ENCODE peak calls at places on chromosomes 4 and X, in five cellular contexts. One of them, this sample, is unnamed.

GRCh38 chr4:11748169-11748872 is 319.6 kb upstream of the HS3ST1 start:
- DNase-seq in testis: no peak
- DNase-seq in ovary: no peak
- DNase-seq in cardiac fibroblast: peak; percentile 88
- DNase-seq in kidney: no peak
- DNase-seq in this sample: no peak

GRCh38 chr4:174538123-174538875 is 16.0 kb upstream of the HPGD start:
- DNase-seq in ovary: no peak
- DNase-seq in kidney: no peak
- DNase-seq in testis: no peak
- DNase-seq in cardiac fibroblast: no peak
- DNase-seq in this sample: no peak

GRCh38 chr4:148116264-148116663 is 325.9 kb downstream of the NR3C2 start:
- DNase-seq in cardiac fibroblast: peak; percentile 84
- DNase-seq in ovary: no peak
- DNase-seq in testis: no peak
- DNase-seq in kidney: no peak
- DNase-seq in this sample: no peak

GRCh38 chr4:172125438-172125837 is 312.2 kb downstream of the GALNTL6 start:
- DNase-seq in kidney: no peak
- DNase-seq in testis: no peak
- DNase-seq in ovary: no peak
- DNase-seq in cardiac fibroblast: no peak
- DNase-seq in this sample: no peak

GRCh38 chrX:9197231-9197630 is 163.3 kb upstream of the FAM9B start:
- DNase-seq in kidney: no peak
- DNase-seq in cardiac fibroblast: peak; percentile 21
- DNase-seq in ovary: no peak
- DNase-seq in testis: no peak
- DNase-seq in this sample: no peak

GRCh38 chrX:14095702-14096101 is 66.0 kb upstream of the GEMIN8 start:
- DNase-seq in kidney: no peak
- DNase-seq in cardiac fibroblast: peak; percentile 70
- DNase-seq in testis: peak; percentile 45
- DNase-seq in ovary: peak; percentile 14
- DNase-seq in this sample: peak; percentile 33

GRCh38 chr4:158823461-158823873 is 54.6 kb downstream of the FNIP2 start:
- DNase-seq in testis: no peak
- DNase-seq in kidney: no peak
- DNase-seq in cardiac fibroblast: peak; percentile 46
- DNase-seq in ovary: no peak
- DNase-seq in this sample: no peak

GRCh38 chr4:73312967-73313366 is 54.4 kb upstream of the ANKRD17 start:
- DNase-seq in cardiac fibroblast: no peak
- DNase-seq in ovary: no peak
- DNase-seq in testis: no peak
- DNase-seq in kidney: no peak
- DNase-seq in this sample: no peak

GRCh38 chr4:153042757-153043156 is 106.6 kb downstream of the FHDC1 start:
- DNase-seq in testis: no peak
- DNase-seq in kidney: no peak
- DNase-seq in cardiac fibroblast: no peak
- DNase-seq in ovary: no peak
- DNase-seq in this sample: no peak

GRCh38 chr4:88158360-88159136 is at the start of gene ABCG2:
- DNase-seq in ovary: peak; percentile 19
- DNase-seq in testis: peak; percentile 43
- DNase-seq in kidney: peak; percentile 79
- DNase-seq in cardiac fibroblast: peak; percentile 39
- DNase-seq in this sample: peak; percentile 31

GRCh38 chrX:103780701-103781402 is 4.2 kb downstream of the PLP1 start:
- DNase-seq in ovary: no peak
- DNase-seq in kidney: no peak
- DNase-seq in testis: no peak
- DNase-seq in cardiac fibroblast: no peak
- DNase-seq in this sample: no peak

GRCh38 chr4:81565137-81565870 is 93.6 kb upstream of the RASGEF1B start:
- DNase-seq in cardiac fibroblast: peak; percentile 65
- DNase-seq in kidney: peak; percentile 94
- DNase-seq in testis: peak; percentile 84
- DNase-seq in ovary: peak; percentile 46
- DNase-seq in this sample: peak; percentile 13

GRCh38 chrX:88613338-88613737 is 133.7 kb upstream of the CPXCR1 start:
- DNase-seq in ovary: no peak
- DNase-seq in testis: peak; percentile 24
- DNase-seq in kidney: no peak
- DNase-seq in cardiac fibroblast: peak; percentile 51
- DNase-seq in this sample: peak; percentile 5

GRCh38 chr4:80307183-80307735 is 28.3 kb upstream of the CFAP299 start:
- DNase-seq in ovary: no peak
- DNase-seq in kidney: no peak
- DNase-seq in testis: no peak
- DNase-seq in cardiac fibroblast: peak; percentile 40
- DNase-seq in this sample: no peak

GRCh38 chr4:167616471-167616870 is 382.2 kb upstream of the SPOCK3 start:
- DNase-seq in ovary: no peak
- DNase-seq in cardiac fibroblast: no peak
- DNase-seq in kidney: no peak
- DNase-seq in testis: no peak
- DNase-seq in this sample: no peak

GRCh38 chrX:14779589-14779988 is 93.3 kb downstream of the FANCB start:
- DNase-seq in testis: no peak
- DNase-seq in cardiac fibroblast: no peak
- DNase-seq in kidney: no peak
- DNase-seq in ovary: no peak
- DNase-seq in this sample: no peak

GRCh38 chr4:48228887-48229462 is 40.7 kb downstream of the TEC start:
- DNase-seq in cardiac fibroblast: no peak
- DNase-seq in kidney: no peak
- DNase-seq in testis: no peak
- DNase-seq in ovary: no peak
- DNase-seq in this sample: no peak

GRCh38 chrX:68832516-68833447 is 4.0 kb downstream of the EFNB1 start:
- DNase-seq in kidney: no peak
- DNase-seq in ovary: no peak
- DNase-seq in testis: no peak
- DNase-seq in cardiac fibroblast: no peak
- DNase-seq in this sample: no peak

GRCh38 chr4:14719053-14719452 is 283.2 kb upstream of the CPEB2 start:
- DNase-seq in cardiac fibroblast: peak; percentile 29
- DNase-seq in kidney: no peak
- DNase-seq in testis: no peak
- DNase-seq in ovary: no peak
- DNase-seq in this sample: no peak

GRCh38 chr4:87119965-87120364 is 100.5 kb downstream of the KLHL8 start:
- DNase-seq in kidney: no peak
- DNase-seq in cardiac fibroblast: no peak
- DNase-seq in testis: no peak
- DNase-seq in ovary: no peak
- DNase-seq in this sample: no peak

GRCh38 chrX:113873056-113873455 is 710.8 kb upstream of the HTR2C start:
- DNase-seq in kidney: no peak
- DNase-seq in testis: no peak
- DNase-seq in cardiac fibroblast: no peak
- DNase-seq in ovary: no peak
- DNase-seq in this sample: no peak

GRCh38 chrX:48695524-48695875 is 1.0 kb upstream of the SUV39H1 start:
- DNase-seq in testis: no peak
- DNase-seq in kidney: no peak
- DNase-seq in ovary: no peak
- DNase-seq in cardiac fibroblast: no peak
- DNase-seq in this sample: no peak

GRCh38 chr4:76756416-76756815 is 141.5 kb downstream of the SOWAHB start:
- DNase-seq in kidney: no peak
- DNase-seq in ovary: no peak
- DNase-seq in cardiac fibroblast: no peak
- DNase-seq in testis: no peak
- DNase-seq in this sample: no peak

GRCh38 chrX:144334577-144334976 is 450.7 kb downstream of the UBE2NL start:
- DNase-seq in cardiac fibroblast: no peak
- DNase-seq in testis: peak; percentile 24
- DNase-seq in kidney: no peak
- DNase-seq in ovary: no peak
- DNase-seq in this sample: no peak

GRCh38 chrX:39755152-39756032 is 342.4 kb downstream of the BCOR start:
- DNase-seq in kidney: peak; percentile 95
- DNase-seq in cardiac fibroblast: peak; percentile 94
- DNase-seq in testis: peak; percentile 79
- DNase-seq in ovary: peak; percentile 77
- DNase-seq in this sample: no peak

GRCh38 chrX:106728337-106728736 is 1.8 kb downstream of the RNF128 start:
- DNase-seq in cardiac fibroblast: no peak
- DNase-seq in testis: no peak
- DNase-seq in ovary: no peak
- DNase-seq in kidney: no peak
- DNase-seq in this sample: no peak

GRCh38 chrX:65643046-65643785 is 24.2 kb upstream of the MSN start:
- DNase-seq in kidney: no peak
- DNase-seq in ovary: no peak
- DNase-seq in cardiac fibroblast: peak; percentile 57
- DNase-seq in testis: no peak
- DNase-seq in this sample: no peak

GRCh38 chrX:9337056-9337455 is 127.8 kb upstream of the TBL1X start:
- DNase-seq in kidney: no peak
- DNase-seq in ovary: no peak
- DNase-seq in cardiac fibroblast: peak; percentile 71
- DNase-seq in testis: peak; percentile 16
- DNase-seq in this sample: no peak

GRCh38 chr4:8319061-8319460 is 49.5 kb downstream of the HTRA3 start:
- DNase-seq in kidney: no peak
- DNase-seq in testis: no peak
- DNase-seq in ovary: no peak
- DNase-seq in cardiac fibroblast: no peak
- DNase-seq in this sample: no peak

GRCh38 chrX:3638280-3638873 is 75.1 kb downstream of the PRKX start:
- DNase-seq in testis: peak; percentile 22
- DNase-seq in kidney: no peak
- DNase-seq in ovary: peak; percentile 39
- DNase-seq in cardiac fibroblast: peak; percentile 46
- DNase-seq in this sample: peak; percentile 38

DNA sequence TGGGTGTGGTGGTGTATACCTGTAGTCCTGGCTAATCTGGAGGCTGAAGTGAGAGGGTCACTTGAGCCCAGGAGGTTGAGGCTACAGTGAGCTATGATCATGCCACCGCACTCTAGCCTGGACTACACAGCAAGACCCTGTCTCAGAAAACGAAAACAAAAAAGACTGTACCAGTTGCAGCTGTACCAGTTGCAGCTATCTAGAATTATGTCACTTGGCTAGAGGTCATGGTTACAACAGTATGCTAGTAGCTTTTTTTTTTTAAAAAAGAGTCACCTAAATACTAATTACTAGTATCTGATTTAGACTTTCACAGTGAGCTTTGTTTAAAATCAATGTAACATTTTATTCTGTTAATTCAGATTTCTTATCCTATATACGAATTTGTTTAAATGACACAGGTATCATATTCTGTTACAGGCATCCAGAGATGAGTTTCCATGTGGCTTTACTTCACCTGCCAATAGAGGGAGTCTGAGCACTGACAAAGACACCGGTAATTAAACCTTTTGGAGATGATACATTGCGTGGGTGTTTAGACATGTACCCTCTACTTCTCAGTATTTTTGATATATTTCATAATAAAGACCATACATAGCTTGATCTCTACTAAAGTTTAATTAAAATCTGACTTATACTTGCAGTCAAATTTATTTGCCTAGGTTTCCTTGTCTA is 100.2 kb upstream of the IL13RA1 start:
- DNase-seq in testis: no peak
- DNase-seq in kidney: no peak
- DNase-seq in cardiac fibroblast: no peak
- DNase-seq in ovary: no peak
- DNase-seq in this sample: no peak
- TF ChIP-seq CTCF in testis: no peak
- TF ChIP-seq CTCF in kidney: no peak
- TF ChIP-seq CTCF in cardiac fibroblast: peak; percentile 39
- TF ChIP-seq CTCF in ovary: no peak
- TF ChIP-seq CTCF in this sample: no peak

DNA sequence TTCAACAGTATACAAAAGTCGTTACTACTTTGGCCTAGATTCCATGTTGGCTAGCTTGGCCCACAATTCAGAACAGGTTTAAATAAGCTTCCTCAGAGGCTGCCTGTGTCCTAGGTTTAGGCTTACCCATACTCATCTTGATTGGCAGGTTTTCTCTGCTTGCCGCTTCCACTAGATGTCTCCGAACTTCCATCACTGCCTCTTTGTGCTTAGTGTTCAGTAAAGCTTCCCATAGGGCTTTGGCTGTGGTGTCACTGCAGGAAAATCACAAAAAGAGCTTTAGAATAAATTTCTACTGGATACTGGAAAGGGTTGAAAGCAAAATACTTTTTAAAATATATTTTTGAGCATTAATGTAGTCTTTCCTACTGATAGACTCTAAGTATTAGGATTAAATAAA is 52.4 kb downstream of the SCFD2 start:
- DNase-seq in testis: peak; percentile 21
- DNase-seq in cardiac fibroblast: peak; percentile 64
- DNase-seq in kidney: no peak
- DNase-seq in ovary: no peak
- DNase-seq in this sample: peak; percentile 5
- TF ChIP-seq CTCF in testis: no peak
- TF ChIP-seq CTCF in cardiac fibroblast: peak; percentile 15
- TF ChIP-seq CTCF in kidney: peak; percentile 17
- TF ChIP-seq CTCF in ovary: no peak
- TF ChIP-seq CTCF in this sample: no peak

DNA sequence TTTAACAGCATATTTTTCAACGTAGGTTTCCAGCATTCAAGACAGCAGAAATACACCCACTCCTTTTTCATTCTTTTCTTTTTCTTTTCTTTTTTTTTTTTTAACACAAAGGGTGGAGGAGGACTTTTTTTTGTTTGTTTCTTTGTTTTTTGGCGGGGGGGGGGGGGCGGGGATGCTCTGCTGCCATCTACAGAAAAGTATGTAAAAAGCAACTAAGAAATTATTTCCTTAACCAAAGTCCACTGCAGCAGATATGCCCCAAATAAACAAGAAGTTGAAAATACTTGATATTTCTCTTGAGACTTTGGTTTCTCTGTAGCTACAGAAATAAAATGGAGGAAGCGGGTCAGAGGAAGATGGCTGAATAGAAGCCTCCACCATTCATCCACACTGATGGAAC is 63.2 kb upstream of the PBDC1 start:
- DNase-seq in kidney: no peak
- DNase-seq in ovary: no peak
- DNase-seq in testis: no peak
- DNase-seq in cardiac fibroblast: no peak
- DNase-seq in this sample: no peak
- TF ChIP-seq CTCF in kidney: no peak
- TF ChIP-seq CTCF in ovary: no peak
- TF ChIP-seq CTCF in testis: no peak
- TF ChIP-seq CTCF in cardiac fibroblast: no peak
- TF ChIP-seq CTCF in this sample: no peak

DNA sequence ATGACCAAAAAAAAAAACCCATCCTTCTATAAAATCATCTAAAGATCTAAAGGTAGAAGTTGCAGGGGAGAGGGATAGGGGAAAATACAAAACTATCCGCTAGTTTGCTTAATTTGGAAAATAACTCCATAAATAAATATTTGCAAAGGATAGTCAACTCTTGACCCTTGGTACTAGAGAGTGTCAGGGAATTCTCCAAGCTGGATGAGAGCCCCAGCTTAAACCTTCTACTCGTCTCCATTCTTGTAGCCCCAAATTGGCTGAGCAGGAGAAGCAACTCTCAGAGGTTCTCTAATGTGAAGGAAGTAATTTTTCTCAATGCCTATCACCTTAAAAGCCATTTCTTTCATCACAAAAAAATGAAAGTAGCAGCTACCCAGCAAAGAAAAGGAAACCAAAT is 35.2 kb downstream of the ACSL4 start:
- DNase-seq in testis: no peak
- DNase-seq in kidney: no peak
- DNase-seq in cardiac fibroblast: no peak
- DNase-seq in ovary: no peak
- DNase-seq in this sample: no peak
- TF ChIP-seq CTCF in testis: no peak
- TF ChIP-seq CTCF in kidney: no peak
- TF ChIP-seq CTCF in cardiac fibroblast: no peak
- TF ChIP-seq CTCF in ovary: no peak
- TF ChIP-seq CTCF in this sample: no peak